ENCODE peak calls at places on chromosome 18, in nine cellular contexts. T, A, G, I, H, N, K, P and X are unnamed samples.

GRCh38 chr18:10522574-10522973 is 3.3 kb upstream of the NAPG start:
- DNase-seq in N (no peak), I (no peak), A (no peak), T (no peak), H (no peak), P (no peak), K (no peak), G (no peak), X (no peak)

GRCh38 chr18:76425299-76426101 is 69.5 kb downstream of the ZNF516 start:
- DNase-seq in A (no peak), I (no peak), T (no peak), N (no peak), G (no peak), K (no peak), H (no peak), P (no peak), X (no peak)

GRCh38 chr18:34659579-34660517 is 50.2 kb upstream of the DTNA start:
- DNase-seq in P (no peak), H (peak; percentile 93), G (peak; percentile 90), I (no peak), A (peak; percentile 90), N (peak; percentile 62), T (no peak), K (peak; percentile 93), X (no peak)

GRCh38 chr18:3610818-3611217 is 160.8 kb downstream of the TGIF1 start:
- DNase-seq in P (no peak), A (no peak), G (no peak), I (no peak), K (no peak), H (no peak), N (no peak), T (no peak), X (no peak)

GRCh38 chr18:42706618-42707017 is 408.9 kb downstream of the RIT2 start:
- DNase-seq in N (no peak), H (no peak), I (no peak), P (no peak), T (no peak), A (no peak), K (no peak), G (no peak), X (no peak)

GRCh38 chr18:73638709-73639108 is 508.9 kb downstream of the FBXO15 start:
- DNase-seq in G (no peak), T (no peak), K (no peak), H (no peak), I (no peak), P (no peak), N (no peak), A (no peak), X (no peak)

GRCh38 chr18:74204543-74205152 is 56.3 kb downstream of the TIMM21 start:
- DNase-seq in A (no peak), K (no peak), T (no peak), H (no peak), N (no peak), I (no peak), P (no peak), G (no peak), X (no peak)

GRCh38 chr18:61201516-61201915 is 131.7 kb upstream of the CDH20 start:
- DNase-seq in P (no peak), I (no peak), K (no peak), H (no peak), A (no peak), T (no peak), G (no peak), N (no peak), X (no peak)

GRCh38 chr18:75551071-75551470 is 123.6 kb upstream of the SMIM21 start:
- DNase-seq in P (no peak), T (no peak), H (no peak), G (no peak), K (no peak), N (no peak), A (no peak), I (no peak), X (no peak)

GRCh38 chr18:49920731-49921130 is 107.4 kb upstream of the ACAA2 start:
- DNase-seq in A (no peak), P (no peak), T (no peak), G (no peak), H (no peak), I (no peak), K (no peak), N (no peak), X (no peak)

GRCh38 chr18:57434536-57435494 is at the start of gene ONECUT2:
- DNase-seq in G (peak; percentile 99), P (peak; percentile 89), I (peak; percentile 15), T (no peak), A (peak; percentile 97), H (peak; percentile 92), K (peak; percentile 46), N (peak; percentile 92), X (peak; percentile 20)

GRCh38 chr18:35043207-35043606 is 2.0 kb downstream of the MAPRE2 start:
- DNase-seq in P (no peak), I (no peak), A (no peak), H (no peak), N (no peak), K (no peak), T (no peak), G (no peak), X (no peak)